ENCODE peak calls at places on chromosomes 13 and 19, in six cellular contexts. O is hippocampal formation; M is activated CD8-positive, alpha-beta memory T cell treated with anti-CD3 and anti-CD28 coated beads, Interleukin-2, amount 50 U/mL, for 48 hours; L is Right ventricle myocardium superior; B is natural killer cell; G is amygdala. D is an unnamed sample.

GRCh38 chr19:11130824-11131455 is 24.6 kb downstream of the SPC24 start:
- DNase-seq in O (peak; percentile 27), M (peak; percentile 84), L (peak; percentile 89), B (peak; percentile 68), G (peak; percentile 28), D (peak; percentile 59)

GRCh38 chr19:46351241-46352041 is 4.6 kb downstream of the PPP5C start:
- DNase-seq in O (no peak), M (no peak), L (peak; percentile 73), B (no peak), G (no peak), D (no peak)

GRCh38 chr19:45863840-45864628 is at the start of gene FOXA3:
- DNase-seq in O (no peak), M (peak; percentile 84), L (peak; percentile 49), B (peak; percentile 60), G (no peak), D (peak; percentile 30)

GRCh38 chr13:106241974-106242373 is 293.5 kb downstream of the EFNB2 start:
- DNase-seq in O (no peak), M (no peak), L (no peak), B (no peak), G (no peak), D (no peak)

GRCh38 chr19:15248648-15249559 is 16.7 kb upstream of the EPHX3 start:
- DNase-seq in O (peak; percentile 14), M (no peak), L (peak; percentile 93), B (no peak), G (peak; percentile 6), D (no peak)

GRCh38 chr13:71517004-71517403 is 350.0 kb downstream of the DACH1 start:
- DNase-seq in O (no peak), M (no peak), L (no peak), B (no peak), G (no peak), D (no peak)

GRCh38 chr13:47220453-47221150 is 323.7 kb upstream of the HTR2A start:
- DNase-seq in O (no peak), M (no peak), L (no peak), B (no peak), G (no peak), D (no peak)

GRCh38 chr13:97977376-97977705 is 23.9 kb downstream of the IPO5 start:
- DNase-seq in O (no peak), M (no peak), L (no peak), B (no peak), G (no peak), D (no peak)

GRCh38 chr19:9474975-9475374 is 23.4 kb downstream of the ZNF560 start:
- DNase-seq in O (no peak), M (no peak), L (no peak), B (no peak), G (no peak), D (no peak)

GRCh38 chr19:29884466-29884865 is 57.6 kb upstream of the URI1 start:
- DNase-seq in O (no peak), M (no peak), L (no peak), B (no peak), G (no peak), D (no peak)

GRCh38 chr13:32745509-32745908 is 159.3 kb downstream of the PDS5B start:
- DNase-seq in O (no peak), M (no peak), L (no peak), B (no peak), G (no peak), D (no peak)

GRCh38 chr13:101520672-101521071 is 68.2 kb downstream of the ITGBL1 start:
- DNase-seq in O (no peak), M (no peak), L (no peak), B (no peak), G (no peak), D (no peak)

GRCh38 chr19:46604781-46605355 is 3.7 kb downstream of the CALM3 start:
- DNase-seq in O (no peak), M (no peak), L (peak; percentile 47), B (no peak), G (no peak), D (no peak)

GRCh38 chr13:48564046-48564445 is 31.2 kb upstream of the RCBTB2 start:
- DNase-seq in O (no peak), M (no peak), L (no peak), B (no peak), G (no peak), D (no peak)

D was measured in activated gamma-delta T cell treated with anti-CD3 and anti-CD28 coated beads, Interleukin-2, amount 50 U/mL, for 16 hours.